ENCODE peak calls at places on chromosome 1, in five cellular contexts. F, V, M, J and U are unnamed samples.

GRCh38 chr1:115306146-115306545 is 31.9 kb downstream of the NGF start:
- DNase-seq in J (no peak), F (no peak), V (no peak), M (no peak), U (no peak)

GRCh38 chr1:6035719-6036118 is 10.0 kb upstream of the KCNAB2 start:
- DNase-seq in J (no peak), F (no peak), M (no peak), V (no peak), U (no peak)

GRCh38 chr1:155840391-155840790 is 16.6 kb downstream of the GON4L start:
- DNase-seq in J (no peak), F (no peak), V (no peak), M (no peak), U (no peak)

GRCh38 chr1:211935448-211935970 is 99.8 kb downstream of the INTS7 start:
- DNase-seq in M (peak; percentile 97), J (no peak), V (no peak), F (no peak), U (no peak)

GRCh38 chr1:225254676-225255075 is 173.2 kb downstream of the LBR start:
- DNase-seq in J (no peak), F (no peak), V (no peak), M (no peak), U (no peak)

GRCh38 chr1:147225193-147225730 is at the start of gene FMO5:
- DNase-seq in J (no peak), M (no peak), F (peak; percentile 44), V (peak; percentile 58), U (no peak)

GRCh38 chr1:62144238-62144831 is 50.3 kb upstream of the L1TD1 start:
- DNase-seq in J (peak; percentile 39), F (no peak), V (peak; percentile 52), M (no peak), U (peak; percentile 31)

GRCh38 chr1:112501810-112502641 is 6.7 kb upstream of the WNT2B start:
- DNase-seq in J (peak; percentile 7), F (no peak), M (no peak), V (peak; percentile 70), U (no peak)

GRCh38 chr1:170578356-170578755 is 46.4 kb downstream of the GORAB start:
- DNase-seq in M (no peak), V (no peak), F (no peak), J (no peak), U (no peak)

GRCh38 chr1:41578712-41579335 is 94.3 kb upstream of the EDN2 start:
- DNase-seq in V (peak; percentile 18), F (no peak), J (peak; percentile 14), M (no peak), U (no peak)

GRCh38 chr1:151574575-151575529 is 34.7 kb downstream of the TUFT1 start:
- DNase-seq in V (peak; percentile 89), J (no peak), F (no peak), M (no peak), U (peak; percentile 51)

GRCh38 chr1:158155673-158156072 is 25.0 kb upstream of the CD1D start:
- DNase-seq in M (no peak), V (peak; percentile 31), J (no peak), F (no peak), U (no peak)

GRCh38 chr1:232991238-232991637 is 40.8 kb downstream of the NTPCR start:
- DNase-seq in J (no peak), F (no peak), M (no peak), V (no peak), U (no peak)

GRCh38 chr1:62682531-62682930 is 5.7 kb downstream of the DOCK7 start:
- DNase-seq in J (peak; percentile 39), V (no peak), F (no peak), M (no peak), U (no peak)

DNA sequence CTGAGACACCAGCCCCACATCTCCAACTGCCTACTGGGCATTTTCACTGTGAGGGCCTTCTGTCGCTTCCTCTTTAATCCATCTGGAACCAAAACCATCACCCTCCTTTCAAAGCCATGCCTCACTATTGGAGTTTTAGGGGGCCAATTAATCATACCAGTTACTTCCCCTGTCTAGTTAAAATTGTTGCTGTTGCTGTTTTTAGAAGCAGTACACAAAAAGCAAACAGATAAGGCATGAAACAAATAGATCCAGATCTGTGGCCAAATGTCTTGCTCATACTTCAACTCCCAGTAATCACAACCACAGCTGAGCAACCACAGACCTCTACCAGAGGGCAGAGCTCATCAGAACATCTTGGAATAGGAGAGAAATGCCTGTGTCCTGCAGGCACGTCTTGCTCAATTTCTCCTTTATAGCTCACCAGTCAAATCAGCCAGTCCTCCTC is 133.8 kb upstream of the C1orf105 start:
- DNase-seq in J (no peak), M (no peak), F (no peak), V (no peak), U (no peak)
- TF ChIP-seq POLR2AphosphoS5 in J (no peak), M (no peak), F (no peak), V (no peak), U (no peak)

GRCh38 chr1:223848536-223848935 is 2.8 kb upstream of the TP53BP2 start:
- DNase-seq in V (no peak), J (no peak), M (no peak), F (no peak), U (no peak)

GRCh38 chr1:223845810-223846667 is at the start of gene TP53BP2:
- DNase-seq in J (peak; percentile 76), M (no peak), F (peak; percentile 65), V (peak; percentile 94), U (peak; percentile 73)

GRCh38 chr1:223847781-223848345 is 2.1 kb upstream of the TP53BP2 start:
- DNase-seq in F (no peak), V (peak; percentile 80), M (no peak), J (no peak), U (no peak)

GRCh38 chr1:223844962-223845809 is 561 bp downstream of the TP53BP2 start:
- DNase-seq in F (no peak), M (no peak), V (peak; percentile 69), J (peak; percentile 18), U (no peak)

GRCh38 chr1:223846668-223847007 is 891 bp upstream of the TP53BP2 start:
- DNase-seq in F (no peak), V (peak; percentile 63), J (peak; percentile 27), M (no peak), U (no peak)
- TF ChIP-seq ATF3 in F (no peak), V (no peak), J (no peak), M (no peak), U (no peak)

GRCh38 chr1:19391596-19391981 is 79.5 kb downstream of the SLC66A1 start:
- DNase-seq in J (no peak), F (no peak), V (no peak), M (no peak), U (no peak)

GRCh38 chr1:19392221-19392620 is 80.1 kb downstream of the SLC66A1 start:
- DNase-seq in F (no peak), V (no peak), M (no peak), J (no peak), U (no peak)

GRCh38 chr1:19390166-19390850 is 78.2 kb downstream of the SLC66A1 start:
- DNase-seq in V (no peak), M (no peak), J (no peak), F (no peak), U (no peak)

GRCh38 chr1:19393051-19393450 is 80.9 kb downstream of the SLC66A1 start:
- DNase-seq in V (no peak), F (no peak), M (no peak), J (no peak), U (no peak)

GRCh38 chr1:19390901-19391595 is 78.9 kb downstream of the SLC66A1 start:
- DNase-seq in V (peak; percentile 77), F (no peak), M (peak; percentile 70), J (no peak), U (peak; percentile 7)
- TF ChIP-seq POLR2AphosphoS5 in V (no peak), F (no peak), M (no peak), J (no peak), U (no peak)

GRCh38 chr1:214401666-214402065 is 120.7 kb downstream of the SMYD2 start:
- DNase-seq in V (no peak), F (no peak), J (no peak), M (no peak), U (no peak)
- TF ChIP-seq ATF3 in V (no peak), F (no peak), J (no peak), M (no peak), U (no peak)

GRCh38 chr1:119768778-119769177 is at the start of gene HMGCS2:
- DNase-seq in M (no peak), V (no peak), J (no peak), F (no peak), U (no peak)
- TF ChIP-seq POLR2AphosphoS5 in M (no peak), V (no peak), J (no peak), F (no peak), U (no peak)

GRCh38 chr1:70043806-70044205 is 161.6 kb downstream of the LRRC40 start:
- DNase-seq in F (no peak), V (peak; percentile 41), J (no peak), M (no peak), U (no peak)
- TF ChIP-seq ATF3 in F (no peak), V (no peak), J (no peak), M (no peak), U (no peak)

GRCh38 chr1:103905363-103905762 is 155.7 kb downstream of the AMY1C start:
- DNase-seq in F (no peak), J (no peak), M (no peak), V (no peak), U (no peak)
- TF ChIP-seq POLR2AphosphoS5 in F (no peak), J (no peak), M (no peak), V (no peak), U (no peak)

GRCh38 chr1:196997428-196997827 is 20.1 kb downstream of the CFHR5 start:
- DNase-seq in J (no peak), M (no peak), V (no peak), F (no peak), U (no peak)
- TF ChIP-seq ATF3 in J (no peak), M (no peak), V (no peak), F (no peak), U (no peak)

DNA sequence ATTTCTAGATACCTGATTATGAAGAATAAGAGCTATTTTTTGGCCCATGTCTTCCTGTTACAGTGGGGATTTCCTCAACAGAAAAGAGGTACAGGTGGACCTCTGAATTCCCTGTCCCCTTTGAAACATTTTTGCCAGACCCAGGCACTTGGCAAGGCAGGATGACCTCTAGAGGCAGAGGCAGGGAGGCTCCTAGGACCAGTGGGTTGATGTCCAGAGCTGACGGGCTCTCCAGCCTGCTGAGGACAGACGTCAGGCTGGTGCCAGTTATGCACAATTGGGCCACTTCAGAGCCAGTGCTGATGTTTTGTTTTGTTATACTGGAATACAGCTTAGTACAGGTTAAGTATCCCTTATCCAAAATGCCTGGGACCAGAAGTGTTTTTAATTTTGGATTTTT is 18.5 kb upstream of the A3GALT2 start:
- DNase-seq in M (no peak), V (no peak), J (no peak), F (no peak), U (no peak)
- TF ChIP-seq POLR2AphosphoS5 in M (no peak), V (no peak), J (no peak), F (no peak), U (no peak)